ENCODE peak calls at places on chromosomes 11 and 22, in four cellular contexts. One of them, this sample, is unnamed.

GRCh38 chr11:32602657-32603410 is 19.2 kb downstream of the EIF3M start:
- DNase-seq in upper lobe of right lung: no peak
- DNase-seq in adrenal gland: no peak
- DNase-seq in IMR-90: peak
- DNase-seq in this sample: no peak

GRCh38 chr11:2912498-2912897 is 16.7 kb downstream of the PHLDA2 start:
- DNase-seq in upper lobe of right lung: peak
- DNase-seq in adrenal gland: no peak
- DNase-seq in IMR-90: peak
- DNase-seq in this sample: peak

GRCh38 chr22:48483764-48484528 is 1343.7 kb downstream of the BRD1 start:
- DNase-seq in upper lobe of right lung: peak
- DNase-seq in adrenal gland: no peak
- DNase-seq in IMR-90: no peak
- DNase-seq in this sample: no peak

GRCh38 chr22:29798318-29798717 is 31.1 kb downstream of the UQCR10 start:
- DNase-seq in upper lobe of right lung: no peak
- DNase-seq in adrenal gland: no peak
- DNase-seq in IMR-90: no peak
- DNase-seq in this sample: no peak

GRCh38 chr11:19996591-19996990 is 163.7 kb downstream of the DBX1 start:
- DNase-seq in upper lobe of right lung: no peak
- DNase-seq in adrenal gland: no peak
- DNase-seq in IMR-90: no peak
- DNase-seq in this sample: no peak

GRCh38 chr11:47215366-47215925 is 672 bp downstream of the DDB2 start:
- DNase-seq in upper lobe of right lung: no peak
- DNase-seq in adrenal gland: no peak
- DNase-seq in IMR-90: no peak
- DNase-seq in this sample: no peak

GRCh38 chr11:66443602-66444001 is 5.0 kb upstream of the MRPL11 start:
- DNase-seq in upper lobe of right lung: no peak
- DNase-seq in adrenal gland: no peak
- DNase-seq in IMR-90: peak
- DNase-seq in this sample: no peak

GRCh38 chr22:19717691-19718254 is 3.5 kb downstream of the SEPTIN5 start:
- DNase-seq in upper lobe of right lung: peak
- DNase-seq in adrenal gland: peak
- DNase-seq in IMR-90: peak
- DNase-seq in this sample: peak

GRCh38 chr11:16925495-16926065 is 88.6 kb downstream of the PLEKHA7 start:
- DNase-seq in upper lobe of right lung: peak
- DNase-seq in adrenal gland: peak
- DNase-seq in IMR-90: no peak
- DNase-seq in this sample: peak

GRCh38 chr11:104736503-104736902 is 161.8 kb downstream of the CASP12 start:
- DNase-seq in upper lobe of right lung: no peak
- DNase-seq in adrenal gland: no peak
- DNase-seq in IMR-90: no peak
- DNase-seq in this sample: peak

GRCh38 chr11:16469968-16470367 is 113.6 kb upstream of the SOX6 start:
- DNase-seq in upper lobe of right lung: no peak
- DNase-seq in adrenal gland: no peak
- DNase-seq in IMR-90: no peak
- DNase-seq in this sample: no peak

GRCh38 chr11:117818036-117818858 is 6.3 kb downstream of the FXYD2 start:
- DNase-seq in upper lobe of right lung: no peak
- DNase-seq in adrenal gland: peak
- DNase-seq in IMR-90: peak
- DNase-seq in this sample: no peak

GRCh38 chr22:38138961-38139360 is 28.5 kb upstream of the BAIAP2L2 start:
- DNase-seq in upper lobe of right lung: peak
- DNase-seq in adrenal gland: no peak
- DNase-seq in IMR-90: no peak
- DNase-seq in this sample: no peak

GRCh38 chr22:30979932-30980331 is 10.9 kb downstream of the TUG1 start:
- DNase-seq in upper lobe of right lung: no peak
- DNase-seq in adrenal gland: no peak
- DNase-seq in IMR-90: no peak
- DNase-seq in this sample: no peak

GRCh38 chr11:126484266-126484665 is 128.8 kb downstream of the ST3GAL4 start:
- DNase-seq in upper lobe of right lung: no peak
- DNase-seq in adrenal gland: no peak
- DNase-seq in IMR-90: peak
- DNase-seq in this sample: no peak

GRCh38 chr22:21940521-21940920 is 12.1 kb downstream of the PPM1F start:
- DNase-seq in upper lobe of right lung: no peak
- DNase-seq in adrenal gland: no peak
- DNase-seq in IMR-90: no peak
- DNase-seq in this sample: no peak

GRCh38 chr22:21937821-21938070 is 14.9 kb downstream of the PPM1F start:
- DNase-seq in upper lobe of right lung: no peak
- DNase-seq in adrenal gland: no peak
- DNase-seq in IMR-90: peak
- DNase-seq in this sample: no peak

GRCh38 chr22:21938071-21938822 is 14.4 kb downstream of the PPM1F start:
- DNase-seq in upper lobe of right lung: peak
- DNase-seq in adrenal gland: peak
- DNase-seq in IMR-90: peak
- DNase-seq in this sample: peak

GRCh38 chr22:21938906-21939305 is 13.7 kb downstream of the PPM1F start:
- DNase-seq in upper lobe of right lung: no peak
- DNase-seq in adrenal gland: no peak
- DNase-seq in IMR-90: no peak
- DNase-seq in this sample: no peak

GRCh38 chr22:21939392-21940319 is 13.0 kb downstream of the PPM1F start:
- DNase-seq in upper lobe of right lung: no peak
- DNase-seq in adrenal gland: no peak
- DNase-seq in IMR-90: no peak
- DNase-seq in this sample: no peak
- H3K27ac ChIP-seq in upper lobe of right lung: peak
- H3K27ac ChIP-seq in adrenal gland: peak
- H3K27ac ChIP-seq in IMR-90: no peak
- H3K27ac ChIP-seq in this sample: peak

GRCh38 chr11:69704508-69705245 is 855 bp upstream of the FGF19 start:
- DNase-seq in upper lobe of right lung: no peak
- DNase-seq in adrenal gland: no peak
- DNase-seq in IMR-90: no peak
- DNase-seq in this sample: no peak
- H3K4me3 ChIP-seq in upper lobe of right lung: no peak
- H3K4me3 ChIP-seq in adrenal gland: no peak
- H3K4me3 ChIP-seq in IMR-90: no peak
- H3K4me3 ChIP-seq in this sample: peak

GRCh38 chr11:120211522-120212258 is 858 bp downstream of the OAF start:
- DNase-seq in upper lobe of right lung: no peak
- DNase-seq in adrenal gland: no peak
- DNase-seq in IMR-90: no peak
- DNase-seq in this sample: peak

GRCh38 chr11:120214581-120214980 is 3.7 kb downstream of the OAF start:
- DNase-seq in upper lobe of right lung: no peak
- DNase-seq in adrenal gland: no peak
- DNase-seq in IMR-90: no peak
- DNase-seq in this sample: no peak

GRCh38 chr11:120212926-120213325 is 2.1 kb downstream of the OAF start:
- DNase-seq in upper lobe of right lung: no peak
- DNase-seq in adrenal gland: no peak
- DNase-seq in IMR-90: no peak
- DNase-seq in this sample: peak

GRCh38 chr11:120210651-120211521 is at the start of gene OAF:
- DNase-seq in upper lobe of right lung: peak
- DNase-seq in adrenal gland: peak
- DNase-seq in IMR-90: peak
- DNase-seq in this sample: peak

DNA sequence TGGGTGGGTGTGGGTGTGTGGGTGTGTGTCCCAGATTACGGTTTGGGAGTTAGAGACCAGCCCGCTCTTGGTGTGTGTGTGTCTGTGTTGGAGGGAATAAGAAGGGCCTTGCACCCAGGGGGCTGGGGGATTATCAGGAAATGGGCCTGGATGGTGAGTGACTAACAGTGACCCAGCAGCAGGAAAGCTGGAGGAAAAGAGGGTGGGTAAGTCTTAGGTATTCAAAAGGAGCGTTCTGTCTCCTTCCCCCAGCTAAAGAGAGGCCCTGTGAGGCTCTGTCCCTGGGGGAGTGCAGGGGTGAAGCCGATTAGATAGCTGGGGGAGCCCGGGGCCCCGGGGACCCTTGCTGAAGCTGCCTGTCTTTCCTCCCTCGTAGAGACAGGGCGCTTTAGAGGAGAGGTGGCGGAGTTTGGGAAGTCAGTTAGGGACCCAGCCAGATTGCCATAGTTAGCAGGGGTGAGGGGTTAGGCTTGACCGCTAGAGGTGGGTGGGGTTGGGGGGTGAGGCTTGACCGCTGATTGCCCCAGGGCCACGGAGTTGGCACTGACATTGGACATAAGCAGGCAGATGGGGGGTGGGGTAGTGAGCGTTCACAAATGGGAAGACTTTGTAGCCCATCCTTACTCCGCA is 1.5 kb downstream of the OAF start:
- DNase-seq in upper lobe of right lung: no peak
- DNase-seq in adrenal gland: no peak
- DNase-seq in IMR-90: peak
- DNase-seq in this sample: peak
- H3K27ac ChIP-seq in upper lobe of right lung: no peak
- H3K27ac ChIP-seq in adrenal gland: peak
- H3K27ac ChIP-seq in IMR-90: peak
- H3K27ac ChIP-seq in this sample: peak

GRCh38 chr22:27980424-27981148 is 61.5 kb upstream of the PITPNB start:
- DNase-seq in upper lobe of right lung: no peak
- DNase-seq in adrenal gland: no peak
- DNase-seq in IMR-90: no peak
- DNase-seq in this sample: no peak
- H3K4me3 ChIP-seq in upper lobe of right lung: no peak
- H3K4me3 ChIP-seq in adrenal gland: no peak
- H3K4me3 ChIP-seq in IMR-90: no peak
- H3K4me3 ChIP-seq in this sample: no peak